ENCODE peak calls at places on chromosomes 13 and 19, in five cellular contexts. R is GM23338, Q is hepatocyte, T is SK-N-SH, B is GM23248. J is an unnamed sample.

GRCh38 chr19:49092686-49093085 is 7.4 kb downstream of the SNRNP70 start:
- DNase-seq in T (no peak), R (no peak), Q (no peak), B (no peak), J (no peak)

GRCh38 chr19:46571495-46571894 is 29.6 kb upstream of the CALM3 start:
- DNase-seq in B (peak), R (peak), Q (peak), T (peak), J (peak)

GRCh38 chr19:38070573-38070972 is 153.4 kb downstream of the DPF1 start:
- DNase-seq in T (no peak), R (no peak), B (peak), Q (no peak), J (no peak)

GRCh38 chr19:17448190-17448967 is at the start of gene TMEM221:
- DNase-seq in B (peak), T (peak), R (peak), Q (peak), J (peak)

GRCh38 chr13:113802761-113803160 is 43.7 kb downstream of the TMEM255B start:
- DNase-seq in Q (no peak), R (peak), B (no peak), T (no peak), J (no peak)

GRCh38 chr13:76225815-76226489 is 589.8 kb downstream of the LMO7 start:
- DNase-seq in B (no peak), Q (peak), R (peak), T (no peak), J (peak)

GRCh38 chr19:40598121-40598917 is 2.9 kb upstream of the LTBP4 start:
- DNase-seq in B (peak), T (peak), Q (peak), R (peak), J (peak)

GRCh38 chr19:6227941-6228325 is 51.8 kb downstream of the MLLT1 start:
- DNase-seq in T (no peak), B (no peak), R (no peak), Q (no peak), J (no peak)

GRCh38 chr13:51534075-51534817 is 50.0 kb upstream of the WDFY2 start:
- DNase-seq in B (peak), R (no peak), T (no peak), Q (no peak), J (no peak)

GRCh38 chr19:15631817-15632216 is 8.9 kb upstream of the CYP4F3 start:
- DNase-seq in Q (no peak), B (peak), R (peak), T (peak), J (peak)

GRCh38 chr13:111187879-111188643 is 73.0 kb downstream of the ARHGEF7 start:
- DNase-seq in R (no peak), Q (peak), B (peak), T (no peak), J (no peak)

GRCh38 chr13:44259045-44260042 is 114.3 kb upstream of the SERP2 start:
- DNase-seq in R (no peak), Q (peak), B (peak), T (peak), J (no peak)

GRCh38 chr19:8578642-8579265 is 1.5 kb upstream of the MYO1F start:
- DNase-seq in Q (peak), B (peak), T (peak), R (peak), J (peak)

GRCh38 chr19:55605637-55606470 is at the start of gene ZNF865:
- DNase-seq in Q (peak), B (peak), R (peak), T (peak), J (peak)

GRCh38 chr19:6424190-6424938 is at the start of gene KHSRP:
- DNase-seq in R (peak), Q (peak), T (peak), B (peak), J (peak)

GRCh38 chr13:65631078-65631477 is 1599.1 kb downstream of the PCDH9 start:
- DNase-seq in B (peak), T (no peak), Q (no peak), R (no peak), J (no peak)

GRCh38 chr19:31272707-31273106 is 76.5 kb downstream of the TSHZ3 start:
- DNase-seq in T (no peak), R (no peak), B (no peak), Q (no peak), J (no peak)

GRCh38 chr19:17755977-17756670 is 4.8 kb downstream of the FCHO1 start:
- DNase-seq in R (peak), Q (peak), B (no peak), T (peak), J (peak)

GRCh38 chr13:29458419-29458818 is 137.1 kb downstream of the SLC7A1 start:
- DNase-seq in Q (no peak), B (no peak), R (no peak), T (no peak), J (no peak)

GRCh38 chr19:1173160-1173844 is 766 bp downstream of the SBNO2 start:
- DNase-seq in B (peak), T (peak), Q (no peak), R (no peak), J (peak)

GRCh38 chr19:39845172-39845571 is 1.0 kb downstream of the FBL start:
- DNase-seq in T (no peak), R (no peak), B (peak), Q (no peak), J (no peak)

GRCh38 chr19:52343548-52343947 is 7.5 kb downstream of the ZNF610 start:
- DNase-seq in B (peak), T (peak), R (peak), Q (peak), J (peak)

DNA sequence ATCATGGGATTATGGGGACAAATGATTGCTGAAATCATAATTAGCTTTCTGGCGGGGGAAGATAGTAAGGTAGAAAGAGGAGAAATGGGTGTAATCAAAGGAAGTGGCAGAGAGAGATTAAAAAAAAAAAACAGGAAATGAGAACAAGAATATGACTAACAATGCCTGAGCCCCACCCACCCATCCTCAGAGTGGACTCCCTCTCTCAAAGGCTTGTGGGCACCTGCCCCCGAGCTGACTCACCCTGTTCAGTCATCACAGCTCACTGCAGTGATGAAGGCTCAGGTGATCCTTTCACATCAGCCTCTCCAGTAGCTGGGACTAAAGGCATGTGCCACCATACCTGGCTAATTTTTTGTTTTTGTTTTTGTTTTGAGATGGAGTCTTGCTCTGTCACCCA is 26.4 kb upstream of the TPT1 start:
- DNase-seq in B (peak), Q (peak), T (no peak), R (peak), J (no peak)
- H3K27ac ChIP-seq in B (peak), Q (peak), T (peak), R (peak), J (no peak)

DNA sequence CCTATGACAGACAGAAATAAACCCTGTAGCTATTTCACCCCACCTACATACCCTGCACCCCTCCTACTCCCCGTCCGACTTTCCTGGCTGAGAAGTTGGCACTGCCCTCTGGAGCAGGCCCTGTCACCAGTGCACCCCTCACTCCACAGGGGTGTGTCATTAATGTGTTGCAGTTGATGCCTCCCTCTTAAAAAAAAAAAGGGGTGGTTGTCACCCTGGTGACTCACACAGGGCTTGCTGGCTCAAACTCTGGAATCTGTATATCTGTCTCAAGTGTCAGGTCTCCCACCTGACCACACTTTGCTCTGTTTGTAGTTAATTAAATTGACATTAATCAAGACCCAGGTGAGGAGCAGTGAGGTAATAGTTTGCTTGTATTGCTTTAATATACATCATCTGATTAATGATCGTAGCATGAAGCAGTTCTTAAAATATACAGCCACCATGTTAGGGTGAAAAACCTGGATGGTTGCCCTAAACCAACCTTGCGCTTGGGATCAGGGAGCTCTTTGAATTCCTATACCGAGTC is 2.0 kb upstream of the GATAD2A start:
- DNase-seq in Q (no peak), T (no peak), R (no peak), B (peak), J (no peak)
- TF ChIP-seq EZH2phosphoT487 in Q (no peak), T (no peak), R (no peak), B (no peak), J (no peak)

GRCh38 chr13:73399347-73400216 is 340.8 kb downstream of the KLF5 start:
- DNase-seq in Q (peak), B (no peak), R (peak), T (no peak), J (no peak)
- H3K27ac ChIP-seq in Q (peak), B (no peak), R (no peak), T (no peak), J (no peak)

DNA sequence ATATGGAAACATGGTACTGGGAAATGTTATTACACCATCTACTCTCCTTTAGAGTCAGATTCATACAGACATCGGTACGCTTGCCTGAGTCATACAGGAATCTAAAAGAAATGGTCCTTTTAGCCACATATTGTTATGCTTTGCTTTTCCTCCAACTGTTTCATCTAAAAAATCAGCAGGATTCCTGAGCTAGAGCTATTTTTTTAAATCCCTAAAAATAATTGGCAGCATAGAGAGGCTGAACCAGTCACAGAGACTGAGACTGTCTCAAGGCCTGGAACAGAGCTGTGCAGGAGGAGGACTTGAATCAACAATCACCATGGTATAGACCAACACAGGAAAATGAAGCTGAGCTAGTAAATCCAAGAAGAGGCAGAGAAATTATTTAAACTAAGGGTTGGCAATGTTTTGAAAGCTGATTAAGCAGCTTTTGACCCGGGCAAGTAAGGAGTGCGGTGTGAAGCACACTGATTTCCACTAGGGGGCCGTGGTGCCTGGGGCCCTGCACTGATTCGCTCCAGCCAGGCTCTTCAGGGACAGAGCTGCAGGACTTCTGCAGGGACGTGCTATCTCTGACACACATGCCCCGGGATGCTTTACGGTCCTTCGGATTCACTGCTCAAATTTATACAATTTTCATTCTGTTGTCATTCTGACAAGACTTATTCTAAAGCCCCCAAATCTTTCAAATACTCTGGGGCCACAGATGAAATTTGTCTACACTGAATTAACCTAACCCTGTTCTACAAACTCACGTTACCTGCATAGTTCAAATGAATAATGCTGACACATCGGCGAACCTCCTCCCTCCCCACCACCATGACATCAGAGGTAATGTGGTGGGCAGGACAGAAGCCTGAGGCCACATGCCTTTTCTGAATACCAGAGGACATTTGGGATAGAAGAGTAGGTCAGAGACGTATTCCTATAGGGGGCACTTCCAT is 87.6 kb upstream of the SLC15A1 start:
- DNase-seq in R (peak), B (peak), T (peak), Q (peak), J (peak)
- TF ChIP-seq EZH2phosphoT487 in R (no peak), B (no peak), T (no peak), Q (no peak), J (no peak)

GRCh38 chr13:89932902-89933301 is 1414.6 kb upstream of the MIR17HG start:
- DNase-seq in B (no peak), R (no peak), T (no peak), Q (no peak), J (no peak)

GRCh38 chr13:89940383-89940782 is 1407.1 kb upstream of the MIR17HG start:
- DNase-seq in T (no peak), B (no peak), Q (no peak), R (no peak), J (no peak)

GRCh38 chr13:89936256-89936655 is 1411.2 kb upstream of the MIR17HG start:
- DNase-seq in T (no peak), B (peak), Q (no peak), R (no peak), J (no peak)

GRCh38 chr13:89943139-89943538 is 1404.3 kb upstream of the MIR17HG start:
- DNase-seq in T (no peak), B (no peak), R (no peak), Q (no peak), J (no peak)

GRCh38 chr13:89937420-89937819 is 1410.1 kb upstream of the MIR17HG start:
- DNase-seq in Q (no peak), T (no peak), B (no peak), R (no peak), J (no peak)
- H3K27ac ChIP-seq in Q (no peak), T (no peak), B (no peak), R (no peak), J (no peak)

DNA sequence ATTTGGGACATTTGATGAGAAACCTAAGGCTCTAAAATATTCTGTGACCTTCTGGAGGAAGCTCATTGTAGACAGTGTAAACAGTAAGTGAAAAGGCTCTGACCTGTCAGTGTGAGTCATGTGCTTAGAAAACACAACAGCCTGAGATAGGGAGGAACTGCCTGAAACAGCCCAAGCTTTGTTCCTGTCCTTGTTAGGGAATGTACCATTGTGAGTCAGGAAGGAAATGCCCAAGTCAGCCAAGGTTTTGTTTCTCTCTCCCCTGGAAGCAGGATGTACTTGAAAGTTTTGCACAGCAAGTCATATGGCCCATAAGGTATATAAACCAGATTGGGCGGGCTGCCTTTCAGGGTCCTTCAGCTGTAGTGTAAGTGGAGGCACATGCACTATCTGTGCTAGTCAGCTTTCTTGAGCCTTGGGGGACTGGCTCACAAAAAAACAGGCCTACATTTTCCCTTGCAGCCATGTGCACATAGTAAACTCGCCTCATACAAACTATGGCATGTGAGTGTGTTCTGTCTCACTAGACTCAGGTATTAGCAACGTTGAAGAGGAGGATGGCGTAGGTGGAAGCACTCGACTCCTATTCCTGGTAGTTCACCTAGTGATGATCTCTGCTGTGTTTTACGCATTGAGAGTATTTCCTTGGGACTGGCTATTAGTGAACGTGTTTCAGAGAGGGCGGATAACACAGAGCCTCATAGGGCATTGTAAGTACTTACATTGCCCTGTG is 141.2 kb upstream of the KLHL1 start:
- DNase-seq in T (no peak), R (peak), B (no peak), Q (peak), J (peak)
- TF ChIP-seq EZH2phosphoT487 in T (no peak), R (no peak), B (no peak), Q (no peak), J (no peak)

GRCh38 chr13:34153428-34154180 is 335.7 kb downstream of the RFC3 start:
- DNase-seq in B (no peak), Q (no peak), T (no peak), R (peak), J (no peak)

GRCh38 chr13:34155931-34156607 is 338.1 kb downstream of the RFC3 start:
- DNase-seq in T (no peak), R (no peak), Q (peak), B (peak), J (no peak)

GRCh38 chr13:34159946-34160345 is 342.0 kb downstream of the RFC3 start:
- DNase-seq in Q (no peak), B (no peak), R (no peak), T (no peak), J (no peak)

GRCh38 chr13:34152996-34153395 is 335.0 kb downstream of the RFC3 start:
- DNase-seq in R (no peak), B (no peak), T (no peak), Q (no peak), J (no peak)

DNA sequence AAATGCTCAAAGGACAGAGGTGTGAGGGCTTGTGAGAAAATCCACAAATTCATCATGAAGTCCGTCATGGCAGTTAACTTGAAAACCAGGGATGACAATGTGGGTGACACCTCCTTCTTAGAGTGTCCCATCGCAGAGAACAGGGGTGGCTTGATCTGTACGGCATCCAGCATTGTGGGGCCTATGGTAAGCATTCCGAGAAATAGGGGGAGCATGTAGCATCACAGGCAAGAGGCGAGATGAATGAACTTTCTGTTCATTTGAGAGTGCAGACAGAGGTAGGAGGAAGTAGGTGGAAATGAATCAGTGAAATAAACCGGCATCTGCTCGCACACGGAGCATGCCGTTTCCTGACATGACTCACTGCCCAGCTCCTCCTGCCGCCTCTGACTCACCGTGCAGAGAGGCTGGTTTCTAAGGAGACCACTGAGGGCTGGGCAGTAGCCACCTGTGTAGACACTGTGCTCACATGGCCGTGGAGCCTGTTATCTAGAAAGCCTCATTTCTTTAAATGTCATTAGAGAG is 339.0 kb downstream of the RFC3 start:
- DNase-seq in R (no peak), T (no peak), Q (peak), B (peak), J (no peak)
- H3K27ac ChIP-seq in R (no peak), T (peak), Q (peak), B (peak), J (no peak)

GRCh38 chr19:28737021-28737525 is 475.9 kb downstream of the UQCRFS1 start:
- DNase-seq in R (peak), Q (peak), B (peak), T (no peak), J (peak)
- TF ChIP-seq EZH2phosphoT487 in R (no peak), Q (no peak), B (no peak), T (no peak), J (no peak)

DNA sequence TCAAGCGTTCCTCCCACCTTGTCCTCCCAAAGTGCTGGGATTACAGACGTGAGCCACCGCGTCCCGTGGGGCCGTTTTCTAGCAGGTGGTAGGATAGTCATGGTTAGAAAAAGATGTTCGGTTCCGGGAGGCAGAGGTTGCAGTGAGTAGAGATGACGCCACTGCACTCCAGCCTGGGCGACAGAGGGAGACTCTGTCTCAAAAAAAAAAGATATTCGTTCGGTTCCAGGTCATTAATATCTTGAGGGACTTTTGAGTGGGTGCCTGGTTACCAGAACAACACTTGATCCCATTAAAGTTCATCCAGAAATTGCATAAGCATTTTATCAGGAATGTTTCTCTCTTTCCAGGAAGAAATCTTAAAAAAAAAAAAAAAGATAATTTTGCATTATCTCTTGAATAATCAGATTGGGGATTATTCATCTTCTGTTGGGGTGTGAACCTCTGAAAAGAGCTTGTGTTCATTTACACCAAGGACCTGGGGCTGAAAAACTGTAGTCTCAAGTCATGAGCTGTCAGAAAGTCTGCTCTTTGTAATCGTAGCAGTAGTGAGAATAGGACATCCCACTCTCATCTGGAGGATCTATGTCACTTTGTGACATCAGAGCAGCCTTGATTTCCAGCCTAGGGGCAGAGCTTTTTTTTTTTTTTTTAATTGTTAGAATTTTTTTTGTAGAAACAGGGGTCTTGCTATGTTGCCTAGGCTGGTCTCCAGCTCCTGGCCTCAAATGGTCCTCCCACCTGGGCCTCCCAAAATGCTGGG is 1.0 kb upstream of the ETHE1 start:
- DNase-seq in T (no peak), R (no peak), Q (no peak), B (peak), J (no peak)
- H3K27ac ChIP-seq in T (no peak), R (no peak), Q (peak), B (peak), J (no peak)